ENCODE peak calls at places on chromosomes 1 and 21, in four cellular contexts. W is upper lobe of right lung, C is endothelial cell of umbilical vein, T is tibial artery. H is an unnamed sample.

GRCh38 chr1:154406572-154406879 is 1.4 kb downstream of the IL6R start:
- DNase-seq in C (no peak), T (no peak), W (no peak), H (no peak)

GRCh38 chr1:99737016-99737415 is 29.4 kb downstream of the FRRS1 start:
- DNase-seq in W (no peak), T (no peak), C (peak; percentile 84), H (peak; percentile 77)

GRCh38 chr1:202659974-202660373 is 50.3 kb downstream of the SYT2 start:
- DNase-seq in T (no peak), C (no peak), W (no peak), H (no peak)

GRCh38 chr1:185441608-185442007 is 124.6 kb upstream of the IVNS1ABP start:
- DNase-seq in C (peak; percentile 34), T (no peak), W (no peak), H (peak; percentile 76)

GRCh38 chr1:153649867-153650235 is 8.7 kb upstream of the SNAPIN start:
- DNase-seq in T (peak; percentile 72), W (no peak), C (no peak), H (no peak)

GRCh38 chr1:152451254-152451653 is 37.2 kb upstream of the CRNN start:
- DNase-seq in W (no peak), C (no peak), T (no peak), H (peak; percentile 39)

GRCh38 chr21:36989699-36990507 is 16.6 kb upstream of the RIPPLY3 start:
- DNase-seq in W (peak; percentile 98), T (peak; percentile 96), C (peak; percentile 90), H (peak; percentile 95)

GRCh38 chr1:17609529-17609928 is 70.0 kb downstream of the ARHGEF10L start:
- DNase-seq in T (no peak), W (no peak), C (no peak), H (no peak)

GRCh38 chr1:159008744-159009188 is 941 bp upstream of the IFI16 start:
- DNase-seq in C (no peak), T (no peak), W (no peak), H (no peak)

GRCh38 chr1:227925582-227926198 is 22.0 kb downstream of the WNT9A start:
- DNase-seq in T (no peak), C (no peak), W (no peak), H (no peak)

GRCh38 chr1:18232052-18232451 is 124.5 kb downstream of the IGSF21 start:
- DNase-seq in C (no peak), W (no peak), T (no peak), H (no peak)

GRCh38 chr21:25421327-25422028 is 185.8 kb downstream of the MRPL39 start:
- DNase-seq in T (no peak), C (peak; percentile 60), W (no peak), H (peak; percentile 65)

GRCh38 chr1:62529227-62529626 is 68.1 kb upstream of the ANGPTL3 start:
- DNase-seq in C (no peak), W (no peak), T (no peak), H (no peak)

GRCh38 chr1:37483785-37484184 is 9.4 kb downstream of the ZC3H12A start:
- DNase-seq in T (no peak), W (no peak), C (no peak), H (no peak)

GRCh38 chr1:232954594-232955365 is 4.4 kb downstream of the NTPCR start:
- DNase-seq in T (no peak), C (peak; percentile 49), W (no peak), H (no peak)

GRCh38 chr1:170075186-170075585 is 691 bp upstream of the KIFAP3 start:
- DNase-seq in T (no peak), C (no peak), W (no peak), H (no peak)

GRCh38 chr21:36388835-36389234 is 3.6 kb downstream of the CHAF1B start:
- DNase-seq in C (no peak), W (no peak), T (no peak), H (peak; percentile 35)

GRCh38 chr1:151013518-151013917 is 5.3 kb downstream of the PRUNE1 start:
- DNase-seq in W (no peak), T (no peak), C (peak; percentile 13), H (no peak)

GRCh38 chr21:38716088-38716487 is 89.6 kb upstream of the ETS2 start:
- DNase-seq in W (no peak), C (no peak), T (no peak), H (no peak)

GRCh38 chr1:66981679-66982078 is 56.9 kb downstream of the MIER1 start:
- DNase-seq in T (no peak), W (no peak), C (no peak), H (peak; percentile 70)

GRCh38 chr1:29457496-29458368 is 221.4 kb downstream of the PTPRU start:
- DNase-seq in W (no peak), T (peak; percentile 23), C (no peak), H (no peak)

GRCh38 chr1:245054105-245054831 is 100.5 kb upstream of the KIF26B start:
- DNase-seq in C (no peak), T (no peak), W (no peak), H (no peak)

GRCh38 chr1:26302733-26303405 is 3.6 kb downstream of the UBXN11 start:
- DNase-seq in T (no peak), C (no peak), W (no peak), H (peak; percentile 72)

GRCh38 chr1:228863776-228864175 is 128.5 kb downstream of the RHOU start:
- DNase-seq in T (no peak), W (no peak), C (no peak), H (no peak)

GRCh38 chr1:222928212-222928611 is 113.4 kb downstream of the DISP1 start:
- DNase-seq in W (peak; percentile 69), C (peak; percentile 52), T (no peak), H (peak; percentile 50)

GRCh38 chr1:110337704-110338199 is 1.4 kb upstream of the RBM15 start:
- DNase-seq in T (peak; percentile 73), W (peak; percentile 79), C (no peak), H (peak; percentile 49)

DNA sequence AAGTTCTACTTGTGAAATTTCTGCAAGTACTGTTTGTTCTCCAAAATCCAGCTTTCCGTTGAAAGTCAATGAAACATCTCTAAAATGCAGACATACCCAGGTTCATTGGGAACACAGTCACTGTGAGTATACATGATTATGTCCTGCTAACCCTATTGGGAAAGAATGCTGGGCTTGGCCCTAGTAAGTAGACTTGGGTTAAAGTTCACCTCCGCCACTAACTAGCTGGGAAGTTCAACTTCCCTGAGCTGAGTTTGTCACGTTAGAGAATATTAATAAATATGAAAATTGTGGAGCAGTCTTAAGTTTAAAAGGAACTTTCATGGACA is 10.5 kb upstream of the PGD start:
- DNase-seq in C (no peak), T (no peak), W (no peak), H (no peak)
- H3K4me3 ChIP-seq in C (no peak overlapping the region), T (no peak overlapping the region), W (no peak overlapping the region), H (no peak overlapping the region)

GRCh38 chr21:28632718-28633408 is 359.8 kb downstream of the LTN1 start:
- DNase-seq in C (peak; percentile 58), T (no peak), W (no peak), H (peak; percentile 81)
- H3K4me1 ChIP-seq in C (peaks cover 58% of the 10 kb centered on the region), T (peaks cover 24% of the 10 kb centered on the region), W (peaks cover 20% of the 10 kb centered on the region), H (peaks cover 67% of the 10 kb centered on the region)

GRCh38 chr1:164709541-164710287 is 150.7 kb downstream of the PBX1 start:
- DNase-seq in W (no peak), C (no peak), T (no peak), H (peak; percentile 66)
- H3K27ac ChIP-seq in W (no peak overlapping the region), C (no peak overlapping the region), T (no peak overlapping the region), H (peak overlapping the region; percentile 30)

GRCh38 chr1:96580920-96581319 is 140.7 kb upstream of the PTBP2 start:
- DNase-seq in W (no peak), T (no peak), C (no peak), H (no peak)
- H3K4me3 ChIP-seq in W (no peak overlapping the region), T (no peak overlapping the region), C (no peak overlapping the region), H (no peak overlapping the region)

GRCh38 chr1:156664046-156664948 is 12.9 kb downstream of the NES start:
- DNase-seq in C (no peak), W (no peak), T (no peak), H (peak; percentile 32)
- H3K4me1 ChIP-seq in C (peaks cover 54% of the 10 kb centered on the region), W (peaks cover 80% of the 10 kb centered on the region), T (peaks cover 92% of the 10 kb centered on the region), H (peaks cover 52% of the 10 kb centered on the region)

DNA sequence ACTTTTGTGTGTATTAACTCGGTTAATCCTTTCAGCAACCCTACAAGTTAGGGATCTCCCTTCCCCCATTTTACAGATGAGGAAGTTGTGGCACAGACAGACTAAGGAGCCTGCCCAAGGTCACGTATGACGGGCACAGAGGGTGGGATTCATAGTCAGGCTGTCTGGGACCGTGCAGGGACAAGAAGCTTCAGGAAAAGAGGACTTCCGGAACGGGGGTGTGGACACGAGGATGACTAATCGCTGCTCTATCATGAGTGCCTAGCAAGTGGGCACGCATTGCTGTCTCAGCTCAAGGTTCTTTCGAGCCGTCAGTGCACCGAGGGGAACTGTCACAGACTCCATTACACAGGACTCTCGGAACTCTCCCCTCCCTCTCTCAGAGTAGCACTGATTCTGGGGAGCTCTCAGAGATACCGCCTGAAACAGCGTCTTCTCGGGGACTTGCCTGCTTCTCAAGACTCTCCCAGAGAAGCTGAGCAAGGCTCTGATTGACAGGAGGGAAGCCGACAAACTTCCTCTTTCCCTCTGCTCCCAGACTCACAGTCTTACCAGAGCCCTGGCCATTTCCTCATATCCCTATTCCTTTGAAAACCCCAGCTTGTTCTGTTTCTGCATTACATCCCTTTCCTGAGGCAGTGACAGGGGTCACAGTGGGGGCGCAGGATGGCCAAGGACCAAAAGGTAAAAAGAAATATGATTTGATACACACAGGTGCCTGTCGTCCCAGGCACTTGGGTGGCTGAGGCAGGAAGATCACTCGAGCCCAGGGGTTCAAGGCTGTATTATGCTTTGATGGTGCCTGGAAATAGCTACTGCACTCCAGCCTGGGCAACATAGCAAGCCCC is 14.4 kb downstream of the FHAD1 start:
- DNase-seq in C (peak; percentile 74), W (peak; percentile 75), T (peak; percentile 75), H (peak; percentile 59)
- H3K27ac ChIP-seq in C (peak overlapping the region; percentile 78), W (peak overlapping the region; percentile 70), T (no peak overlapping the region), H (no peak overlapping the region)

GRCh38 chr1:30487042-30487441 is 236.3 kb downstream of the MATN1 start:
- DNase-seq in W (no peak), T (peak; percentile 12), C (no peak), H (no peak)

GRCh38 chr1:30484668-30485067 is 238.7 kb downstream of the MATN1 start:
- DNase-seq in W (peak; percentile 31), T (peak; percentile 37), C (no peak), H (no peak)

GRCh38 chr1:30488324-30488913 is 235.0 kb downstream of the MATN1 start:
- DNase-seq in W (no peak), C (no peak), T (no peak), H (no peak)

GRCh38 chr1:30489737-30490389 is 233.5 kb downstream of the MATN1 start:
- DNase-seq in T (peak; percentile 25), C (no peak), W (peak; percentile 21), H (no peak)

DNA sequence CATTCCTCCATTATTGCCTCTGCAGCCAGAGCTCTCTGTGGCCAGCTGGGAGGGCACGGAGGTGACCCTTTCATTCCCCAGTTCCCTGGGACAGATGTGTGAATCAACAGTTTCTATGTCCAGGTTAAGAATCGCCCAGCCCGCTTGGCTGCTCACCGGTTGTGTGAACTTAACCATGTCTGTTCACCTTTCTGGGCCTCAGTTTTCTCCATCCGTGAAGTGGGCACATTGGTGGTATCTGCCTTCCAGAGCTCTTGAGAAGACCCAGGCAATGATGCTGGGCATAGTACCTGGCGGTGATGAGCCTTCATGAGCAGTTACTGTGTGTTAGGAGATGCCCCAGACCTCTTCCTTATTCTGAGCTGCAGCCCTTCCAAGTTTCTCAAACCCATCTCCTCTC is 238.3 kb downstream of the MATN1 start:
- DNase-seq in T (no peak), C (no peak), W (peak; percentile 33), H (no peak)
- H3K4me3 ChIP-seq in T (no peak overlapping the region), C (no peak overlapping the region), W (no peak overlapping the region), H (no peak overlapping the region)

GRCh38 chr1:212973899-212974298 is 23.6 kb downstream of the VASH2 start:
- DNase-seq in T (no peak), W (no peak), C (no peak), H (no peak)
- H3K4me1 ChIP-seq in T (no peaks in the 10 kb centered on the region), W (no peaks in the 10 kb centered on the region), C (no peaks in the 10 kb centered on the region), H (no peaks in the 10 kb centered on the region)